ENCODE peak calls at places on chromosome 9, in eight cellular contexts. E is transverse colon; F is naive thymus-derived CD8-positive, alpha-beta T cell; X is NCI-H748 treated with DMSO at 0.1 percent for 48 hours; T is mesendoderm; K is AG09319; Y is HuH-7; G is hippocampal formation. J is an unnamed sample.

GRCh38 chr9:72362118-72362531 is 2.9 kb downstream of the ZFAND5 start:
- DNase-seq in E (no peak), F (no peak), X (no peak), T (no peak), K (no peak), Y (peak), G (no peak), J (no peak)

GRCh38 chr9:98570663-98571440 is 137.9 kb downstream of the GABBR2 start:
- DNase-seq in E (no peak), F (no peak), X (no peak), T (peak), K (no peak), Y (no peak), G (no peak), J (no peak)

GRCh38 chr9:98570055-98570454 is 138.7 kb downstream of the GABBR2 start:
- DNase-seq in E (no peak), F (no peak), X (no peak), T (no peak), K (no peak), Y (no peak), G (no peak), J (no peak)

GRCh38 chr9:98248737-98249474 is 6.5 kb downstream of the TBC1D2 start:
- DNase-seq in E (peak), F (no peak), X (no peak), T (no peak), K (peak), Y (no peak), G (no peak), J (no peak)

GRCh38 chr9:137305788-137306545 is 3.9 kb upstream of the NRARP start:
- DNase-seq in E (no peak), F (no peak), X (no peak), T (no peak), K (no peak), Y (no peak), G (no peak), J (no peak)

GRCh38 chr9:122265265-122265900 is 701 bp downstream of the MRRF start:
- DNase-seq in E (peak), F (no peak), X (no peak), T (peak), K (no peak), Y (peak), G (no peak), J (no peak)

GRCh38 chr9:97594414-97594921 is 38.7 kb downstream of the TSTD2 start:
- DNase-seq in E (no peak), F (no peak), X (no peak), T (no peak), K (no peak), Y (no peak), G (no peak), J (no peak)

GRCh38 chr9:114888599-114888998 is 41.8 kb downstream of the TNFSF8 start:
- DNase-seq in E (no peak), F (no peak), X (no peak), T (peak), K (no peak), Y (no peak), G (no peak), J (no peak)

GRCh38 chr9:92140074-92140753 is 25.0 kb upstream of the SPTLC1 start:
- DNase-seq in E (peak), F (peak), X (peak), T (peak), K (no peak), Y (peak), G (no peak), J (no peak)

GRCh38 chr9:98168952-98169488 is 23.4 kb downstream of the CORO2A start:
- DNase-seq in E (peak), F (no peak), X (no peak), T (peak), K (no peak), Y (no peak), G (no peak), J (no peak)

GRCh38 chr9:34686231-34686630 is 4.8 kb downstream of the CCL19 start:
- DNase-seq in E (no peak), F (no peak), X (no peak), T (no peak), K (no peak), Y (no peak), G (no peak), J (no peak)

GRCh38 chr9:70256123-70256551 is 2.6 kb upstream of the SMC5 start:
- DNase-seq in E (no peak), F (no peak), X (no peak), T (no peak), K (no peak), Y (no peak), G (no peak), J (peak)

GRCh38 chr9:14256588-14256987 is 57.4 kb downstream of the NFIB start:
- DNase-seq in E (no peak), F (no peak), X (no peak), T (peak), K (no peak), Y (no peak), G (no peak), J (no peak)

GRCh38 chr9:38067611-38067891 is 1.5 kb downstream of the SHB start:
- DNase-seq in E (peak), F (no peak), X (no peak), T (no peak), K (no peak), Y (no peak), G (no peak), J (no peak)

GRCh38 chr9:127664678-127665507 is 41.9 kb upstream of the CFAP157 start:
- DNase-seq in E (peak), F (no peak), X (no peak), T (no peak), K (peak), Y (peak), G (peak), J (no peak)

GRCh38 chr9:109733690-109734089 is 46.3 kb upstream of the PALM2AKAP2 start:
- DNase-seq in E (no peak), F (no peak), X (no peak), T (no peak), K (no peak), Y (peak), G (no peak), J (peak)

GRCh38 chr9:35500130-35500748 is 10.3 kb downstream of the RUSC2 start:
- DNase-seq in E (no peak), F (no peak), X (no peak), T (no peak), K (no peak), Y (no peak), G (no peak), J (no peak)

GRCh38 chr9:104608336-104608735 is 2.9 kb upstream of the OR13C2 start:
- DNase-seq in E (no peak), F (no peak), X (no peak), T (peak), K (no peak), Y (no peak), G (no peak), J (no peak)

GRCh38 chr9:123419091-123419490 is 63.1 kb downstream of the CRB2 start:
- DNase-seq in E (no peak), F (no peak), X (no peak), T (no peak), K (no peak), Y (no peak), G (no peak), J (no peak)

GRCh38 chr9:107685901-107686300 is 196.3 kb upstream of the KLF4 start:
- DNase-seq in E (no peak), F (no peak), X (no peak), T (no peak), K (no peak), Y (no peak), G (no peak), J (no peak)

GRCh38 chr9:104993291-104993963 is 65.5 kb upstream of the ABCA1 start:
- DNase-seq in E (peak), F (peak), X (no peak), T (peak), K (peak), Y (no peak), G (peak), J (no peak)

GRCh38 chr9:21856301-21857094 is 54.1 kb downstream of the MTAP start:
- DNase-seq in E (no peak), F (no peak), X (no peak), T (no peak), K (peak), Y (no peak), G (no peak), J (no peak)